ENCODE peak calls at places on chromosome 4, in seven cellular contexts. One of them, this sample, is unnamed. For H3K9me3, the result is how much of the 10 kb centered on the place peaks cover.

GRCh38 chr4:78356251-78356650 is 195.3 kb upstream of the ANXA3 start:
- DNase-seq in lung: no peak
- DNase-seq in stomach: no peak
- DNase-seq in fibroblast of lung: no peak
- DNase-seq in uterus: no peak
- DNase-seq in ovary: no peak
- DNase-seq in Caco-2: no peak
- DNase-seq in this sample: no peak

GRCh38 chr4:151712777-151713176 is 48.0 kb downstream of the GATB start:
- DNase-seq in lung: no peak
- DNase-seq in stomach: no peak
- DNase-seq in fibroblast of lung: no peak
- DNase-seq in uterus: no peak
- DNase-seq in ovary: no peak
- DNase-seq in Caco-2: no peak
- DNase-seq in this sample: no peak

GRCh38 chr4:184451726-184452125 is 22.6 kb downstream of the IRF2 start:
- DNase-seq in lung: no peak
- DNase-seq in stomach: no peak
- DNase-seq in fibroblast of lung: no peak
- DNase-seq in uterus: no peak
- DNase-seq in ovary: no peak
- DNase-seq in Caco-2: no peak
- DNase-seq in this sample: no peak

GRCh38 chr4:82247629-82248028 is 126.2 kb downstream of the HNRNPD start:
- DNase-seq in lung: no peak
- DNase-seq in stomach: no peak
- DNase-seq in fibroblast of lung: no peak
- DNase-seq in uterus: no peak
- DNase-seq in ovary: no peak
- DNase-seq in Caco-2: no peak
- DNase-seq in this sample: no peak

GRCh38 chr4:15513545-15513944 is 43.9 kb downstream of the CC2D2A start:
- DNase-seq in lung: no peak
- DNase-seq in stomach: no peak
- DNase-seq in fibroblast of lung: peak
- DNase-seq in uterus: no peak
- DNase-seq in ovary: no peak
- DNase-seq in Caco-2: no peak
- DNase-seq in this sample: no peak

GRCh38 chr4:84917087-84917821 is 49.2 kb downstream of the WDFY3 start:
- DNase-seq in lung: no peak
- DNase-seq in stomach: no peak
- DNase-seq in fibroblast of lung: no peak
- DNase-seq in uterus: no peak
- DNase-seq in ovary: no peak
- DNase-seq in Caco-2: no peak
- DNase-seq in this sample: no peak

GRCh38 chr4:84683065-84683464 is 100.1 kb downstream of the CDS1 start:
- DNase-seq in lung: no peak
- DNase-seq in stomach: no peak
- DNase-seq in fibroblast of lung: no peak
- DNase-seq in uterus: no peak
- DNase-seq in ovary: no peak
- DNase-seq in Caco-2: no peak
- DNase-seq in this sample: no peak

GRCh38 chr4:52015366-52015765 is 4.8 kb downstream of the LRRC66 start:
- DNase-seq in lung: no peak
- DNase-seq in stomach: no peak
- DNase-seq in fibroblast of lung: peak
- DNase-seq in uterus: no peak
- DNase-seq in ovary: no peak
- DNase-seq in Caco-2: peak
- DNase-seq in this sample: no peak

GRCh38 chr4:123826896-123827295 is 430.3 kb downstream of the SPRY1 start:
- DNase-seq in lung: no peak
- DNase-seq in stomach: no peak
- DNase-seq in fibroblast of lung: peak
- DNase-seq in uterus: no peak
- DNase-seq in ovary: peak
- DNase-seq in Caco-2: no peak
- DNase-seq in this sample: no peak

GRCh38 chr4:21211836-21212235 is 511.6 kb downstream of the PACRGL start:
- DNase-seq in lung: no peak
- DNase-seq in stomach: no peak
- DNase-seq in fibroblast of lung: no peak
- DNase-seq in uterus: no peak
- DNase-seq in ovary: no peak
- DNase-seq in Caco-2: no peak
- DNase-seq in this sample: no peak

GRCh38 chr4:125515016-125515415 is 200.3 kb downstream of the FAT4 start:
- DNase-seq in lung: no peak
- DNase-seq in stomach: no peak
- DNase-seq in fibroblast of lung: no peak
- DNase-seq in uterus: no peak
- DNase-seq in ovary: no peak
- DNase-seq in Caco-2: no peak
- DNase-seq in this sample: no peak

GRCh38 chr4:136203199-136203598 is 1329.1 kb downstream of the PCDH18 start:
- DNase-seq in lung: no peak
- DNase-seq in stomach: no peak
- DNase-seq in fibroblast of lung: no peak
- DNase-seq in uterus: no peak
- DNase-seq in ovary: no peak
- DNase-seq in Caco-2: peak
- DNase-seq in this sample: no peak

GRCh38 chr4:74189331-74190043 is 31.6 kb downstream of the MTHFD2L start:
- DNase-seq in lung: no peak
- DNase-seq in stomach: no peak
- DNase-seq in fibroblast of lung: peak
- DNase-seq in uterus: no peak
- DNase-seq in ovary: no peak
- DNase-seq in Caco-2: peak
- DNase-seq in this sample: no peak

GRCh38 chr4:168797176-168797575 is 212.9 kb downstream of the CBR4 start:
- DNase-seq in lung: no peak
- DNase-seq in stomach: no peak
- DNase-seq in fibroblast of lung: peak
- DNase-seq in uterus: no peak
- DNase-seq in ovary: no peak
- DNase-seq in Caco-2: no peak
- DNase-seq in this sample: no peak

GRCh38 chr4:88318751-88319350 is 34.5 kb upstream of the PPM1K start:
- DNase-seq in lung: no peak
- DNase-seq in stomach: no peak
- DNase-seq in fibroblast of lung: no peak
- DNase-seq in uterus: no peak
- DNase-seq in ovary: no peak
- DNase-seq in Caco-2: peak
- DNase-seq in this sample: no peak

GRCh38 chr4:88320780-88321373 is 36.5 kb upstream of the PPM1K start:
- DNase-seq in lung: peak
- DNase-seq in stomach: peak
- DNase-seq in fibroblast of lung: peak
- DNase-seq in uterus: no peak
- DNase-seq in ovary: no peak
- DNase-seq in Caco-2: peak
- DNase-seq in this sample: no peak

GRCh38 chr4:88320174-88320779 is 35.9 kb upstream of the PPM1K start:
- DNase-seq in lung: no peak
- DNase-seq in stomach: no peak
- DNase-seq in fibroblast of lung: peak
- DNase-seq in uterus: no peak
- DNase-seq in ovary: no peak
- DNase-seq in Caco-2: no peak
- DNase-seq in this sample: no peak

DNA sequence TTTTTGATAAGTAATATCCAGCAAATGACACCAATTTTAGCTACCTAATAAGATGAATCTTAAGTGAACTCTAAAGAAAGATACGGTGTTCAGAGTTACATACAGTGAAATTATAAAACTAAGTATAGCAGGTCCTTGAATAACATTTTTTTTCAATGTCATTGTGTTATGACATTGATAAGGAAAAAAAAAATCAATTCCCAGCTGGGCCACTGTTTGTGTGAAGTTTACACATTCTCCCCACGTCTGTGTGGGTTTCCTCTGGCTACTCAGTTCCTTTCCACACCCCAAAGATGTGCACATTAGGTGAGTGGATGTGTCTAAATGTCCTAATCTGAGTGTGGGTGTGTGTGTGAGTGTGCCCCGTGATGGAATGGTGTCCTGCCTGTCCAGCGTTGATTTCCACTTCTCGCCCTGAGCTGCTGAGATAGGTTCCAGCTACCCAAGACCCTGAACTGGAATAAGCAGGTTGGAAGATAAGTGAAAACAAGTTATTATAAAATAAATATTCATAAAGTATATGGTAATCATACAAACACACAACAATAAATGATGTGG is 31.2 kb upstream of the PPM1K start:
- DNase-seq in lung: no peak
- DNase-seq in stomach: no peak
- DNase-seq in fibroblast of lung: no peak
- DNase-seq in uterus: no peak
- DNase-seq in ovary: no peak
- DNase-seq in Caco-2: no peak
- DNase-seq in this sample: no peak
- H3K9me3 ChIP-seq in lung: under half
- H3K9me3 ChIP-seq in stomach: under half
- H3K9me3 ChIP-seq in fibroblast of lung: under half
- H3K9me3 ChIP-seq in uterus: under half
- H3K9me3 ChIP-seq in ovary: under half
- H3K9me3 ChIP-seq in Caco-2: under half
- H3K9me3 ChIP-seq in this sample: under half

DNA sequence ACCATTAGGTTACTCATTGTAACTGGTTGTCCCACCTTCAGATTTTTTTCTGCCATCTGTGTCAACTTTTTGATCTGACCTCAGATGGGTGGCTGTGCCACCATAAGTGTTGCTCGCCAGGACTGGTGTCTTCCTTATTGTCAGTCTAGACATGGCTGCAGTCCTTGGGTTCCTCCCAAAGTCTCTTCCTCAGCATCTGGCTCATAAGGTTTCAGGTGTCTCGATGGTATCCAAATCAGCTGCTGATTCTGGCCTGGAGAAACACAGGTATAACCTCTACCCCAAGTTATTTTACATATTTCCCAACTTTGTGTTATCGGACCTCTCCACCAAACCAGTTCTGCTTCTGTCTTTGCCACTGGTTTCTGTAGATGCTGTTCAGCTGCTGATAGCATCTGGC is 158.5 kb downstream of the ZNF518B start:
- DNase-seq in lung: no peak
- DNase-seq in stomach: no peak
- DNase-seq in fibroblast of lung: no peak
- DNase-seq in uterus: no peak
- DNase-seq in ovary: no peak
- DNase-seq in Caco-2: no peak
- DNase-seq in this sample: no peak
- H3K9me3 ChIP-seq in lung: under half
- H3K9me3 ChIP-seq in stomach: under half
- H3K9me3 ChIP-seq in fibroblast of lung: under half
- H3K9me3 ChIP-seq in uterus: under half
- H3K9me3 ChIP-seq in ovary: under half
- H3K9me3 ChIP-seq in Caco-2: under half
- H3K9me3 ChIP-seq in this sample: under half

DNA sequence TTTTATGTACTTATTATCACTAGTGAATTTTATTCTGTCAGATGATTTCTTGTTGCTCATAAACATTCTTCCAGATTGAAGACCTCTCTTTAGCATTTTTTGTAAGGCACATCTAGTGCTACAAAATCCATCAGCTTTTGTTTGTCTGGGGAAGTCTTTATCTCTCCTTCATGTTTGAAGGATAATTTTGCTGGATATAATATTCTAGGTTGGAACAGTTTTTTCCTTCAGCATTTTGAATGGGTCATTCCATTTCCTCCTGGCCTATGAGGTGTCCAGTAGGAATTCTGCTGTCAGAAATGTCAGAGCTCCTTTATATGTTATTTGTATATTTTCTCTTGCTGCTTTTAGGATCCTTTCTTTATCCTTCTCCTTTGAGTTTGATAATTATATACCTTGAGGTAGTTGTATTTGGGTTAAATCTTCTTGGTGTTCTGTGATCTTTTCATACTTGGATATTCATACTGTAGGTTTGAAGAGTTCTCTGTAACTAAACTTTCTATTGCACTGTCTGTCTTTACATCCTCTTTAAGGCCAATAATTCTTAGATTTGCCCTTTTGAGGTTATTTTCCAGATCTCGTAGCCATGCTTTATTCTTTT is 58.3 kb downstream of the PTPN13 start:
- DNase-seq in lung: no peak
- DNase-seq in stomach: no peak
- DNase-seq in fibroblast of lung: no peak
- DNase-seq in uterus: no peak
- DNase-seq in ovary: no peak
- DNase-seq in Caco-2: no peak
- DNase-seq in this sample: no peak
- H3K9me3 ChIP-seq in lung: under half
- H3K9me3 ChIP-seq in stomach: under half
- H3K9me3 ChIP-seq in fibroblast of lung: under half
- H3K9me3 ChIP-seq in uterus: under half
- H3K9me3 ChIP-seq in ovary: under half
- H3K9me3 ChIP-seq in Caco-2: under half
- H3K9me3 ChIP-seq in this sample: under half

GRCh38 chr4:129064717-129065116 is 28.6 kb downstream of the SCLT1 start:
- DNase-seq in lung: no peak
- DNase-seq in stomach: no peak
- DNase-seq in fibroblast of lung: peak
- DNase-seq in uterus: no peak
- DNase-seq in ovary: no peak
- DNase-seq in Caco-2: no peak
- DNase-seq in this sample: no peak

GRCh38 chr4:129062580-129062979 is 30.8 kb downstream of the SCLT1 start:
- DNase-seq in lung: no peak
- DNase-seq in stomach: no peak
- DNase-seq in fibroblast of lung: no peak
- DNase-seq in uterus: no peak
- DNase-seq in ovary: no peak
- DNase-seq in Caco-2: no peak
- DNase-seq in this sample: no peak

GRCh38 chr4:129063640-129064039 is 29.7 kb downstream of the SCLT1 start:
- DNase-seq in lung: no peak
- DNase-seq in stomach: no peak
- DNase-seq in fibroblast of lung: no peak
- DNase-seq in uterus: no peak
- DNase-seq in ovary: no peak
- DNase-seq in Caco-2: no peak
- DNase-seq in this sample: no peak

DNA sequence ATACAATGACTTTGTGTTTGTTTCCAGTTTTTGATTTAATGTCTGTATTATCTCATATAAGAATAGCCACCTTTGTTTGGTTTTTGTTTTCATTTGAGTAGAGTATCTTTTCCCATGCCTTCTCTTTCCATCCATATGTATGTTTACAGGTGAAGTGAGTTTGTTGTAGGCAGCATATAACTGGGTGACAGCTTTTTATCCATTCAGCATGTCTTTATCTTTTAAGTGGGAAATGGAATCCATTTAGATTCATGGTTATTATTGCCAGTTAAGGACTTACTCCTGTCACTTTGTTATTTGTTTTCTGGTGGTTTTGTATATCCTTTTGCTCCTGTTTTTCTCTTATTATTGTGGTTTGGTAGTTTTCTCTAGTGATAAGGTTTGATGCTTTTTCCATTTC is 34.3 kb downstream of the SCLT1 start:
- DNase-seq in lung: no peak
- DNase-seq in stomach: no peak
- DNase-seq in fibroblast of lung: no peak
- DNase-seq in uterus: no peak
- DNase-seq in ovary: no peak
- DNase-seq in Caco-2: no peak
- DNase-seq in this sample: no peak
- H3K9me3 ChIP-seq in lung: under half
- H3K9me3 ChIP-seq in stomach: under half
- H3K9me3 ChIP-seq in fibroblast of lung: under half
- H3K9me3 ChIP-seq in uterus: half or more
- H3K9me3 ChIP-seq in ovary: under half
- H3K9me3 ChIP-seq in Caco-2: under half
- H3K9me3 ChIP-seq in this sample: under half

This sample was measured in RWPE2.